ENCODE peak calls at places on chromosomes 4 and X, in ten cellular contexts. X, F, K, T, N, D, W, P, E and O are unnamed samples.

GRCh38 chr4:139603576-139604387 is 47.8 kb upstream of the SETD7 start:
- DNase-seq in F (no peak), D (no peak), X (peak; percentile 39), T (peak; percentile 27), K (no peak), W (no peak), E (no peak), P (peak; percentile 61), N (peak; percentile 66), O (no peak)

GRCh38 chr4:135552131-135552530 is 1350.5 kb upstream of the PABPC4L start:
- DNase-seq in N (no peak), W (no peak), D (no peak), X (no peak), K (no peak), E (no peak), T (no peak), F (no peak), P (no peak), O (no peak)

GRCh38 chrX:11401966-11402365 is 108.8 kb downstream of the AMELX start:
- DNase-seq in T (no peak), D (no peak), E (no peak), P (no peak), N (no peak), W (no peak), K (no peak), X (no peak), F (no peak), O (no peak)

GRCh38 chr4:187413564-187414358 is 581.8 kb upstream of the ZFP42 start:
- DNase-seq in W (no peak), K (no peak), N (no peak), D (no peak), F (no peak), P (no peak), X (no peak), T (no peak), E (no peak), O (no peak)

GRCh38 chr4:54620773-54621172 is 37.0 kb upstream of the KIT start:
- DNase-seq in E (no peak), W (no peak), P (no peak), D (no peak), N (no peak), T (no peak), X (no peak), F (no peak), K (no peak), O (no peak)

GRCh38 chr4:154977228-154977627 is 196.2 kb downstream of the RBM46 start:
- DNase-seq in N (no peak), X (no peak), F (no peak), K (no peak), E (no peak), P (no peak), W (no peak), T (no peak), D (no peak), O (no peak)

GRCh38 chrX:101163166-101163565 is 56.4 kb upstream of the DRP2 start:
- DNase-seq in N (no peak), P (no peak), F (no peak), K (no peak), T (no peak), W (no peak), X (no peak), D (no peak), E (no peak), O (no peak)

GRCh38 chr4:15893967-15894366 is 44.6 kb downstream of the FGFBP1 start:
- DNase-seq in E (no peak), W (no peak), P (no peak), N (no peak), D (no peak), K (no peak), F (no peak), T (no peak), X (peak; percentile 34), O (no peak)

GRCh38 chr4:37453004-37453360 is 208.4 kb downstream of the NWD2 start:
- DNase-seq in K (no peak), P (peak; percentile 29), N (peak; percentile 59), W (no peak), D (peak; percentile 28), X (peak; percentile 61), E (no peak), F (peak; percentile 78), T (peak; percentile 46), O (no peak)

GRCh38 chr4:108204518-108204917 is 35.8 kb upstream of the LEF1 start:
- DNase-seq in F (no peak), W (no peak), E (no peak), K (no peak), D (no peak), N (no peak), P (no peak), X (no peak), T (no peak), O (no peak)

GRCh38 chr4:67549123-67549522 is 3.8 kb upstream of the CENPC start:
- DNase-seq in X (no peak), W (no peak), E (no peak), F (no peak), T (no peak), D (no peak), N (no peak), P (no peak), K (no peak), O (no peak)

GRCh38 chrX:154348646-154349358 is 25.6 kb downstream of the FLNA start:
- DNase-seq in T (no peak), F (no peak), X (no peak), W (peak; percentile 58), N (no peak), E (no peak), K (no peak), P (no peak), D (no peak), O (no peak)

GRCh38 chr4:1206299-1207156 is 34.1 kb upstream of the SPON2 start:
- DNase-seq in F (no peak), P (no peak), K (no peak), N (no peak), E (no peak), X (no peak), T (no peak), D (no peak), W (no peak), O (peak; percentile 70)

GRCh38 chr4:173769568-173769967 is 239.5 kb upstream of the HAND2 start:
- DNase-seq in F (no peak), N (no peak), D (no peak), K (no peak), W (no peak), E (no peak), P (no peak), X (no peak), T (no peak), O (no peak)

GRCh38 chr4:3514221-3514780 is 17.9 kb downstream of the LRPAP1 start:
- DNase-seq in K (no peak), W (no peak), X (no peak), N (no peak), T (no peak), D (no peak), P (no peak), E (no peak), F (no peak), O (no peak)

GRCh38 chr4:177413656-177414055 is 28.6 kb downstream of the AGA start:
- DNase-seq in W (no peak), T (no peak), P (no peak), X (no peak), N (no peak), E (no peak), F (no peak), K (no peak), D (no peak), O (no peak)

GRCh38 chr4:184479516-184479950 is 5.2 kb upstream of the IRF2 start:
- DNase-seq in F (no peak), K (no peak), X (no peak), E (no peak), N (no peak), T (no peak), W (no peak), P (no peak), D (no peak), O (no peak)

GRCh38 chr4:32519060-32519459 is 1798.9 kb downstream of the PCDH7 start:
- DNase-seq in D (no peak), X (no peak), W (no peak), E (no peak), F (no peak), T (no peak), P (no peak), K (no peak), N (no peak), O (no peak)

GRCh38 chr4:38266616-38267015 is 306.4 kb downstream of the PTTG2 start:
- DNase-seq in W (no peak), F (no peak), T (no peak), P (no peak), N (no peak), K (no peak), D (peak; percentile 3), X (no peak), E (no peak), O (no peak)

GRCh38 chr4:33924239-33924638 is 2320.1 kb downstream of the ARAP2 start:
- DNase-seq in K (no peak), T (no peak), E (no peak), D (no peak), F (no peak), W (no peak), N (peak; percentile 4), X (no peak), P (peak; percentile 5), O (no peak)

GRCh38 chrX:3728454-3728853 is 15.0 kb upstream of the PRKX start:
- DNase-seq in P (no peak), X (no peak), D (no peak), N (no peak), T (no peak), K (no peak), E (no peak), W (no peak), F (no peak), O (no peak)

GRCh38 chr4:81607947-81608346 is 136.2 kb upstream of the RASGEF1B start:
- DNase-seq in E (no peak), F (no peak), T (no peak), W (no peak), P (no peak), D (no peak), K (no peak), X (no peak), N (no peak), O (no peak)

GRCh38 chrX:13123247-13123856 is 78.9 kb upstream of the FAM9C start:
- DNase-seq in P (no peak), F (no peak), X (no peak), W (no peak), T (no peak), K (no peak), E (no peak), N (no peak), D (no peak), O (no peak)

GRCh38 chrX:28639502-28639901 is 52.3 kb downstream of the IL1RAPL1 start:
- DNase-seq in N (no peak), X (no peak), W (no peak), D (no peak), P (no peak), K (no peak), T (no peak), E (no peak), F (no peak), O (no peak)

GRCh38 chr4:4269326-4269725 is 20.6 kb downstream of the LYAR start:
- DNase-seq in D (no peak), F (no peak), X (no peak), E (no peak), K (no peak), N (no peak), P (no peak), T (no peak), W (no peak), O (no peak)

GRCh38 chr4:123832173-123833026 is 435.8 kb downstream of the SPRY1 start:
- DNase-seq in K (no peak), W (no peak), X (peak; percentile 36), T (no peak), D (no peak), N (no peak), P (no peak), F (no peak), E (no peak), O (peak; percentile 87)